ENCODE peak calls at places on chromosomes 13 and 19, in five cellular contexts. E, U, D, K and Y are unnamed samples.

GRCh38 chr19:35935911-35936737 is at the start of gene LRFN3:
- DNase-seq in E (peak), U (peak), D (peak), K (peak), Y (peak)

GRCh38 chr19:58473775-58474174 is 2.4 kb upstream of the ZNF446 start:
- DNase-seq in E (no peak), U (no peak), D (no peak), K (no peak), Y (no peak)

GRCh38 chr13:110403315-110403714 is 96.2 kb downstream of the COL4A2 start:
- DNase-seq in E (no peak), U (peak), D (peak), K (no peak), Y (peak)

GRCh38 chr13:48624858-48625257 is 28.9 kb upstream of the CYSLTR2 start:
- DNase-seq in E (no peak), U (peak), D (no peak), K (no peak), Y (no peak)

GRCh38 chr13:22126433-22127021 is 455.7 kb downstream of the FGF9 start:
- DNase-seq in E (no peak), U (no peak), D (no peak), K (no peak), Y (no peak)

GRCh38 chr13:30257433-30258099 is 49.8 kb downstream of the KATNAL1 start:
- DNase-seq in E (no peak), U (no peak), D (peak), K (peak), Y (no peak)

GRCh38 chr19:42360787-42361544 is 29.1 kb downstream of the CNFN start:
- DNase-seq in E (no peak), U (no peak), D (no peak), K (no peak), Y (no peak)

GRCh38 chr13:34817246-34817645 is 124.8 kb upstream of the NBEA start:
- DNase-seq in E (no peak), U (no peak), D (no peak), K (no peak), Y (peak)

GRCh38 chr13:32537580-32538233 is 888 bp downstream of the N4BP2L2 start:
- DNase-seq in E (peak), U (peak), D (no peak), K (no peak), Y (no peak)

GRCh38 chr19:18274776-18275356 is 614 bp upstream of the IQCN start:
- DNase-seq in E (peak), U (peak), D (peak), K (no peak), Y (peak)

GRCh38 chr19:419721-420515 is 11.0 kb upstream of the C2CD4C start:
- DNase-seq in E (no peak), U (no peak), D (no peak), K (no peak), Y (no peak)

GRCh38 chr13:80473695-80474094 is 132.8 kb upstream of the SPRY2 start:
- DNase-seq in E (peak), U (peak), D (peak), K (no peak), Y (no peak)

GRCh38 chr13:46795321-46795720 is 1.6 kb downstream of the ESD start:
- DNase-seq in E (no peak), U (no peak), D (no peak), K (no peak), Y (no peak)

GRCh38 chr13:99656843-99657506 is 155.7 kb downstream of the TM9SF2 start:
- DNase-seq in E (no peak), U (no peak), D (no peak), K (no peak), Y (no peak)

GRCh38 chr13:96992633-96993032 is 1.6 kb downstream of the OXGR1 start:
- DNase-seq in E (no peak), U (no peak), D (no peak), K (no peak), Y (no peak)

GRCh38 chr13:113654591-113655357 is 3.2 kb downstream of the ATP4B start:
- DNase-seq in E (no peak), U (no peak), D (no peak), K (no peak), Y (no peak)

GRCh38 chr19:50838239-50838638 is 4.9 kb upstream of the KLK15 start:
- DNase-seq in E (no peak), U (peak), D (no peak), K (no peak), Y (no peak)

GRCh38 chr13:111270765-111271164 is 49.7 kb upstream of the TEX29 start:
- DNase-seq in E (no peak), U (peak), D (peak), K (no peak), Y (peak)

GRCh38 chr13:106299616-106300015 is 235.8 kb downstream of the EFNB2 start:
- DNase-seq in E (no peak), U (no peak), D (no peak), K (no peak), Y (no peak)

GRCh38 chr13:46687810-46688209 is 109.2 kb downstream of the ESD start:
- DNase-seq in E (peak), U (peak), D (peak), K (no peak), Y (peak)

GRCh38 chr19:17086129-17086528 is 10.6 kb downstream of the MYO9B start:
- DNase-seq in E (no peak), U (no peak), D (no peak), K (no peak), Y (no peak)

GRCh38 chr19:1105217-1105872 is 1.6 kb downstream of the GPX4 start:
- DNase-seq in E (no peak), U (no peak), D (peak), K (no peak), Y (no peak)

GRCh38 chr13:106480511-106480910 is 55.0 kb downstream of the EFNB2 start:
- DNase-seq in E (no peak), U (no peak), D (no peak), K (no peak), Y (no peak)

GRCh38 chr13:39485314-39485700 is 117.7 kb downstream of the LHFPL6 start:
- DNase-seq in E (no peak), U (peak), D (peak), K (no peak), Y (peak)

GRCh38 chr19:34667349-34668076 is 9.4 kb downstream of the SCGB2B2 start:
- DNase-seq in E (no peak), U (peak), D (peak), K (no peak), Y (no peak)

GRCh38 chr19:42634409-42635232 is 39.9 kb upstream of the CEACAM8 start:
- DNase-seq in E (peak), U (peak), D (peak), K (no peak), Y (peak)

DNA sequence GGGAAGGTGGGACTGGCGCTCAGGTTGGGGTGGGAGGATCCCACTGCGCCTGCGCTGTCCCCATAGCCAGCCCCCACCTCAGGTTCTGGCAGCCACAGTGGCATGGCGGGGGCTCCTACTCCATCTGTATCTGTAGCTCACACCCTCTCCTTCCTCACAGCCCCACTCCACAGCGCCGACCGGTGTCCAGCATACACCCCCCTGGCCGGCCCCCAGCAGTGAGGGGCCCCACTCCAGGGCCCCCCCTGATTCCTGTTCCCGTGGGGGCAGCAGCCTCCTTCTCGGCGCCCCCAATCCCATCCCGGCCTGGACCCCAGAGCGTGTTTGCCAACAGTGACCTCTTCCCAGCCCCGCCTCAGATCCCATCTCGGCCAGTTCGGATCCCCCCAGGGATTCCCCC is 6.0 kb downstream of the TMED1 start:
- DNase-seq in E (no peak), U (no peak), D (no peak), K (no peak), Y (no peak)
- TF ChIP-seq CTCF in E (no peak), U (no peak), D (no peak), K (no peak), Y (no peak)

GRCh38 chr19:10252707-10253106 is 693 bp downstream of the MRPL4 start:
- DNase-seq in E (no peak), U (no peak), D (no peak), K (no peak), Y (no peak)

GRCh38 chr19:10256551-10256950 is 4.5 kb downstream of the MRPL4 start:
- DNase-seq in E (no peak), U (no peak), D (no peak), K (no peak), Y (no peak)

GRCh38 chr19:10254244-10254643 is 2.2 kb downstream of the MRPL4 start:
- DNase-seq in E (no peak), U (no peak), D (no peak), K (no peak), Y (no peak)

GRCh38 chr19:10255358-10255757 is 3.3 kb downstream of the MRPL4 start:
- DNase-seq in E (no peak), U (no peak), D (no peak), K (no peak), Y (no peak)

GRCh38 chr19:10251792-10252694 is at the start of gene MRPL4:
- DNase-seq in E (peak), U (peak), D (peak), K (peak), Y (peak)
- TF ChIP-seq CTCF in E (no peak), U (no peak), D (no peak), K (no peak), Y (peak)

GRCh38 chr13:37682496-37682895 is 83.9 kb upstream of the POSTN start:
- DNase-seq in E (no peak), U (no peak), D (no peak), K (no peak), Y (no peak)

GRCh38 chr13:37681295-37682032 is 82.9 kb upstream of the POSTN start:
- DNase-seq in E (no peak), U (peak), D (peak), K (no peak), Y (peak)

GRCh38 chr13:37680137-37680536 is 81.6 kb upstream of the POSTN start:
- DNase-seq in E (no peak), U (no peak), D (no peak), K (no peak), Y (no peak)

DNA sequence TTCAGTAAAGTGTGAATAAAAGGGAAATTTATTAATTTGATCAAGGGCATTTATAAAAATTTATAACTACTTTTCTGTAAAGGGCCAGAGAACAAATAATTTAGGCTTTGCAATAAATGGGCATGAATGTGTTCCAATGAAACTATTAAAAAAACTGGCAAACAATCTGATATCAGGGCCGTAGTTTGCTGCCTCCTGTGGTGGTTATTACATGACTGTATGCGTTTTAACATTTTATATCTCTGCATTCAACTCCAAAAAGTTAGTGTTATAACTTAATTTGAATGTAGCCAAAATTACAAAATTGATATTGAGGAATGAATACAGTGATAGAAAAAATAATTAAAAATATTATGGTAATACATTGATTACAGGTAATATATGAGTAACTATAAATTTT is 80.5 kb upstream of the POSTN start:
- DNase-seq in E (no peak), U (no peak), D (no peak), K (no peak), Y (no peak)
- TF ChIP-seq CTCF in E (peak), U (peak), D (peak), K (peak), Y (peak)

GRCh38 chr13:51249767-51250741 is 27.9 kb downstream of the FAM124A start:
- DNase-seq in E (no peak), U (peak), D (no peak), K (no peak), Y (no peak)
- TF ChIP-seq CTCF in E (peak), U (peak), D (peak), K (peak), Y (peak)

GRCh38 chr19:40055049-40055448 is 982 bp downstream of the ZNF780B start:
- DNase-seq in E (no peak), U (no peak), D (no peak), K (no peak), Y (no peak)
- TF ChIP-seq CTCF in E (no peak), U (no peak), D (no peak), K (no peak), Y (no peak)

DNA sequence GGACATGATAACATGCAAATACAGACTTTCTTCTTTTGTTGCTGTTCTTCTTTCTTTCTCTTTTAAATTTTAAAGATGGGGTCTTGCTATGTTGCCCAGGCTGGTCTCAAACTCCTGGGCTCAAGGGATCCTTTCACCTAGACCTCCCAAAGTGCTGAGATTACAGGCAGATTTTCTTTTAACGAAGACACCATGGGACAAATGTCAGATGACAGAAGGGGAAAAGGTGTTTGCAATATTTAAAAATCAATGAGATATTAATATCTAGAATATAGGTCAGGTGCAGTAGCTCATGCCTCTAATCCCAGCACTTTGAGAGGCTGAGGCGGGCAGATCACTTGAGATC is 3.7 kb upstream of the RYR1 start:
- DNase-seq in E (no peak), U (no peak), D (no peak), K (no peak), Y (no peak)
- TF ChIP-seq CTCF in E (no peak), U (no peak), D (no peak), K (no peak), Y (no peak)